ENCODE peak calls at places on chromosomes 6 and 20, in eight cellular contexts. One of them, this sample, is unnamed.

GRCh38 chr6:19812512-19813119 is 24.6 kb upstream of the ID4 start:
- DNase-seq in Peyer's patch: no peak
- DNase-seq in lower lobe of right lung: no peak
- DNase-seq in psoas muscle: no peak
- DNase-seq in neural progenitor cell: peak; percentile 47
- DNase-seq in left lung: no peak
- DNase-seq in heart left ventricle: no peak
- DNase-seq in CD8-positive, alpha-beta T cell: no peak
- DNase-seq in this sample: no peak

GRCh38 chr6:82013561-82014275 is 233.8 kb downstream of the IBTK start:
- DNase-seq in psoas muscle: no peak
- DNase-seq in lower lobe of right lung: no peak
- DNase-seq in neural progenitor cell: no peak
- DNase-seq in Peyer's patch: no peak
- DNase-seq in left lung: no peak
- DNase-seq in CD8-positive, alpha-beta T cell: no peak
- DNase-seq in heart left ventricle: peak; percentile 32
- DNase-seq in this sample: no peak

GRCh38 chr6:153084393-153084792 is 46.7 kb downstream of the RGS17 start:
- DNase-seq in heart left ventricle: no peak
- DNase-seq in psoas muscle: no peak
- DNase-seq in CD8-positive, alpha-beta T cell: no peak
- DNase-seq in lower lobe of right lung: no peak
- DNase-seq in neural progenitor cell: no peak
- DNase-seq in Peyer's patch: no peak
- DNase-seq in left lung: no peak
- DNase-seq in this sample: no peak

GRCh38 chr6:14638932-14639875 is 521.6 kb downstream of the CD83 start:
- DNase-seq in psoas muscle: peak; percentile 85
- DNase-seq in CD8-positive, alpha-beta T cell: no peak
- DNase-seq in heart left ventricle: peak; percentile 77
- DNase-seq in lower lobe of right lung: no peak
- DNase-seq in neural progenitor cell: peak; percentile 87
- DNase-seq in left lung: no peak
- DNase-seq in Peyer's patch: no peak
- DNase-seq in this sample: no peak

GRCh38 chr6:87172292-87172691 is 16.9 kb downstream of the ZNF292 start:
- DNase-seq in lower lobe of right lung: no peak
- DNase-seq in left lung: no peak
- DNase-seq in psoas muscle: no peak
- DNase-seq in Peyer's patch: no peak
- DNase-seq in CD8-positive, alpha-beta T cell: no peak
- DNase-seq in heart left ventricle: no peak
- DNase-seq in neural progenitor cell: peak; percentile 56
- DNase-seq in this sample: no peak

GRCh38 chr6:128069180-128069579 is 168.3 kb upstream of the THEMIS start:
- DNase-seq in CD8-positive, alpha-beta T cell: no peak
- DNase-seq in psoas muscle: no peak
- DNase-seq in neural progenitor cell: no peak
- DNase-seq in heart left ventricle: no peak
- DNase-seq in left lung: no peak
- DNase-seq in Peyer's patch: no peak
- DNase-seq in lower lobe of right lung: no peak
- DNase-seq in this sample: no peak

GRCh38 chr20:51861726-51862466 is 59.6 kb upstream of the SALL4 start:
- DNase-seq in CD8-positive, alpha-beta T cell: no peak
- DNase-seq in neural progenitor cell: peak; percentile 16
- DNase-seq in lower lobe of right lung: no peak
- DNase-seq in heart left ventricle: no peak
- DNase-seq in left lung: no peak
- DNase-seq in psoas muscle: no peak
- DNase-seq in Peyer's patch: no peak
- DNase-seq in this sample: no peak

GRCh38 chr6:110671447-110671846 is 143.8 kb downstream of the CDK19 start:
- DNase-seq in heart left ventricle: no peak
- DNase-seq in psoas muscle: no peak
- DNase-seq in Peyer's patch: no peak
- DNase-seq in neural progenitor cell: no peak
- DNase-seq in CD8-positive, alpha-beta T cell: no peak
- DNase-seq in lower lobe of right lung: no peak
- DNase-seq in left lung: no peak
- DNase-seq in this sample: no peak

GRCh38 chr6:5501837-5502236 is 240.5 kb downstream of the FARS2 start:
- DNase-seq in left lung: no peak
- DNase-seq in heart left ventricle: peak; percentile 29
- DNase-seq in CD8-positive, alpha-beta T cell: no peak
- DNase-seq in psoas muscle: no peak
- DNase-seq in neural progenitor cell: peak; percentile 23
- DNase-seq in Peyer's patch: no peak
- DNase-seq in lower lobe of right lung: no peak
- DNase-seq in this sample: no peak

GRCh38 chr6:163287626-163288025 is 126.9 kb upstream of the QKI start:
- DNase-seq in heart left ventricle: no peak
- DNase-seq in left lung: no peak
- DNase-seq in psoas muscle: no peak
- DNase-seq in CD8-positive, alpha-beta T cell: no peak
- DNase-seq in lower lobe of right lung: no peak
- DNase-seq in Peyer's patch: no peak
- DNase-seq in neural progenitor cell: no peak
- DNase-seq in this sample: no peak

GRCh38 chr6:45419574-45420082 is 41.9 kb upstream of the SUPT3H start:
- DNase-seq in CD8-positive, alpha-beta T cell: peak; percentile 62
- DNase-seq in neural progenitor cell: peak; percentile 82
- DNase-seq in lower lobe of right lung: peak; percentile 83
- DNase-seq in heart left ventricle: peak; percentile 52
- DNase-seq in left lung: peak; percentile 80
- DNase-seq in psoas muscle: peak; percentile 67
- DNase-seq in Peyer's patch: peak; percentile 82
- DNase-seq in this sample: peak; percentile 39

GRCh38 chr6:40387871-40388264 is 199.3 kb downstream of the LRFN2 start:
- DNase-seq in CD8-positive, alpha-beta T cell: no peak
- DNase-seq in left lung: no peak
- DNase-seq in psoas muscle: no peak
- DNase-seq in neural progenitor cell: no peak
- DNase-seq in lower lobe of right lung: no peak
- DNase-seq in heart left ventricle: no peak
- DNase-seq in Peyer's patch: no peak
- DNase-seq in this sample: no peak

GRCh38 chr20:63177134-63177784 is 38.7 kb downstream of the YTHDF1 start:
- DNase-seq in Peyer's patch: no peak
- DNase-seq in psoas muscle: peak; percentile 44
- DNase-seq in left lung: no peak
- DNase-seq in CD8-positive, alpha-beta T cell: no peak
- DNase-seq in lower lobe of right lung: no peak
- DNase-seq in neural progenitor cell: peak; percentile 86
- DNase-seq in heart left ventricle: no peak
- DNase-seq in this sample: no peak

GRCh38 chr20:19880256-19881079 is 122.4 kb downstream of the RIN2 start:
- DNase-seq in CD8-positive, alpha-beta T cell: no peak
- DNase-seq in neural progenitor cell: no peak
- DNase-seq in left lung: no peak
- DNase-seq in psoas muscle: no peak
- DNase-seq in Peyer's patch: no peak
- DNase-seq in heart left ventricle: no peak
- DNase-seq in lower lobe of right lung: no peak
- DNase-seq in this sample: no peak

GRCh38 chr6:99607416-99608036 is 893 bp downstream of the PRDM13 start:
- DNase-seq in Peyer's patch: no peak
- DNase-seq in neural progenitor cell: peak; percentile 52
- DNase-seq in left lung: no peak
- DNase-seq in CD8-positive, alpha-beta T cell: no peak
- DNase-seq in lower lobe of right lung: no peak
- DNase-seq in heart left ventricle: no peak
- DNase-seq in psoas muscle: no peak
- DNase-seq in this sample: no peak

GRCh38 chr6:33507261-33507660 is 52.9 kb downstream of the ZBTB9 start:
- DNase-seq in neural progenitor cell: no peak
- DNase-seq in heart left ventricle: no peak
- DNase-seq in left lung: no peak
- DNase-seq in CD8-positive, alpha-beta T cell: no peak
- DNase-seq in psoas muscle: no peak
- DNase-seq in lower lobe of right lung: no peak
- DNase-seq in Peyer's patch: no peak
- DNase-seq in this sample: no peak

GRCh38 chr6:95087394-95088097 is 489.8 kb upstream of the MANEA start:
- DNase-seq in lower lobe of right lung: no peak
- DNase-seq in CD8-positive, alpha-beta T cell: no peak
- DNase-seq in Peyer's patch: no peak
- DNase-seq in psoas muscle: no peak
- DNase-seq in heart left ventricle: no peak
- DNase-seq in left lung: no peak
- DNase-seq in neural progenitor cell: no peak
- DNase-seq in this sample: no peak

GRCh38 chr6:137623293-137623692 is 129.1 kb upstream of the OLIG3 start:
- DNase-seq in Peyer's patch: no peak
- DNase-seq in CD8-positive, alpha-beta T cell: no peak
- DNase-seq in neural progenitor cell: no peak
- DNase-seq in lower lobe of right lung: no peak
- DNase-seq in left lung: no peak
- DNase-seq in psoas muscle: no peak
- DNase-seq in heart left ventricle: no peak
- DNase-seq in this sample: no peak

GRCh38 chr20:60074276-60074675 is 116.1 kb downstream of the CDH26 start:
- DNase-seq in CD8-positive, alpha-beta T cell: no peak
- DNase-seq in neural progenitor cell: no peak
- DNase-seq in heart left ventricle: no peak
- DNase-seq in lower lobe of right lung: no peak
- DNase-seq in Peyer's patch: no peak
- DNase-seq in left lung: no peak
- DNase-seq in psoas muscle: no peak
- DNase-seq in this sample: no peak

GRCh38 chr6:7671076-7671475 is 54.8 kb upstream of the BMP6 start:
- DNase-seq in Peyer's patch: no peak
- DNase-seq in lower lobe of right lung: no peak
- DNase-seq in heart left ventricle: no peak
- DNase-seq in left lung: no peak
- DNase-seq in psoas muscle: no peak
- DNase-seq in CD8-positive, alpha-beta T cell: no peak
- DNase-seq in neural progenitor cell: no peak
- DNase-seq in this sample: no peak

GRCh38 chr6:36949636-36950035 is 4.9 kb upstream of the PI16 start:
- DNase-seq in heart left ventricle: no peak
- DNase-seq in neural progenitor cell: no peak
- DNase-seq in left lung: no peak
- DNase-seq in psoas muscle: no peak
- DNase-seq in CD8-positive, alpha-beta T cell: no peak
- DNase-seq in lower lobe of right lung: no peak
- DNase-seq in Peyer's patch: no peak
- DNase-seq in this sample: no peak

GRCh38 chr6:11381801-11382513 is 149.5 kb upstream of the NEDD9 start:
- DNase-seq in heart left ventricle: no peak
- DNase-seq in psoas muscle: no peak
- DNase-seq in lower lobe of right lung: peak; percentile 64
- DNase-seq in Peyer's patch: peak; percentile 88
- DNase-seq in left lung: peak; percentile 59
- DNase-seq in neural progenitor cell: no peak
- DNase-seq in CD8-positive, alpha-beta T cell: peak; percentile 64
- DNase-seq in this sample: peak; percentile 81

DNA sequence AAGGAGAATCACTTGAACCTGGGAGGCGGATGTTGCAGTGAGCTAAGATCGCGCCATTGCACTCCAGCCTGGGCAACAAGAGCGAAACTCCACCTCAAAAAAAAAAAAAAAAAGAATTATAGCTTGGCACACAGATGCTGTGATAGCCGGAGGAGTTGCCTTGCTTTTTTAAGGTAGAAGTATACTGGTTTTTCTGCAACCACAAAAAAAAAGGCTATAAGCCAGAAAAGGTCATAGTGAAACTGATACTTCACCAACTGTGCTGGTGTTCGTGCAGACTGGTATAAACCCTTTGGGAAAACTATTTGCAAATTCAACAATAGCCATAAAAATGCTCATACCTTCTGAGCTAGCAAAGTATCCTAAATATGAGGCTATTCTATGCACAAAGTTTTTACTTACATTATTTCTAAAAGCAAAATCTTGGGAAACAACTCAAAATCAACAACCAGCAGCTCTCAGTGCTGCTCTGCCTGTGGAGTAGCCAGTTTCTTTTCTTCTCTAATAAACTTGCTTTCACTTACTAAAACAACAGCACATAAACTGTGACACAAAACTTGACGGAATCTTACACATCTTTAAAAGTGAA is 44.0 kb downstream of the B4GALT5 start:
- DNase-seq in lower lobe of right lung: no peak
- DNase-seq in Peyer's patch: no peak
- DNase-seq in psoas muscle: no peak
- DNase-seq in heart left ventricle: no peak
- DNase-seq in left lung: no peak
- DNase-seq in CD8-positive, alpha-beta T cell: no peak
- DNase-seq in neural progenitor cell: no peak
- DNase-seq in this sample: no peak
- H3K4me1 ChIP-seq in lower lobe of right lung: peaks cover 74% of the 10 kb centered on the region
- H3K4me1 ChIP-seq in Peyer's patch: no peaks in the 10 kb centered on the region
- H3K4me1 ChIP-seq in psoas muscle: peaks cover 63% of the 10 kb centered on the region
- H3K4me1 ChIP-seq in heart left ventricle: peaks cover 67% of the 10 kb centered on the region
- H3K4me1 ChIP-seq in left lung: peaks cover 16% of the 10 kb centered on the region
- H3K4me1 ChIP-seq in CD8-positive, alpha-beta T cell: peaks cover 14% of the 10 kb centered on the region
- H3K4me1 ChIP-seq in neural progenitor cell: peaks cover 17% of the 10 kb centered on the region
- H3K4me1 ChIP-seq in this sample: peaks cover 40% of the 10 kb centered on the region

GRCh38 chr6:75291331-75291730 is 6.7 kb upstream of the TMEM30A start:
- DNase-seq in lower lobe of right lung: no peak
- DNase-seq in CD8-positive, alpha-beta T cell: no peak
- DNase-seq in neural progenitor cell: no peak
- DNase-seq in left lung: no peak
- DNase-seq in Peyer's patch: no peak
- DNase-seq in heart left ventricle: no peak
- DNase-seq in psoas muscle: peak; percentile 69
- DNase-seq in this sample: no peak
- H3K4me3 ChIP-seq in lower lobe of right lung: no peak overlapping the region
- H3K4me3 ChIP-seq in CD8-positive, alpha-beta T cell: no peak overlapping the region
- H3K4me3 ChIP-seq in neural progenitor cell: no peak overlapping the region
- H3K4me3 ChIP-seq in left lung: no peak overlapping the region
- H3K4me3 ChIP-seq in Peyer's patch: no peak overlapping the region
- H3K4me3 ChIP-seq in heart left ventricle: no peak overlapping the region
- H3K4me3 ChIP-seq in psoas muscle: no peak overlapping the region
- H3K4me3 ChIP-seq in this sample: no peak overlapping the region

GRCh38 chr6:154763650-154764049 is 30.4 kb downstream of the SCAF8 start:
- DNase-seq in left lung: no peak
- DNase-seq in psoas muscle: no peak
- DNase-seq in lower lobe of right lung: no peak
- DNase-seq in CD8-positive, alpha-beta T cell: no peak
- DNase-seq in neural progenitor cell: no peak
- DNase-seq in Peyer's patch: no peak
- DNase-seq in heart left ventricle: no peak
- DNase-seq in this sample: no peak
- H3K27ac ChIP-seq in left lung: no peak overlapping the region
- H3K27ac ChIP-seq in psoas muscle: no peak overlapping the region
- H3K27ac ChIP-seq in lower lobe of right lung: no peak overlapping the region
- H3K27ac ChIP-seq in CD8-positive, alpha-beta T cell: no peak overlapping the region
- H3K27ac ChIP-seq in neural progenitor cell: no peak overlapping the region
- H3K27ac ChIP-seq in Peyer's patch: no peak overlapping the region
- H3K27ac ChIP-seq in heart left ventricle: no peak overlapping the region
- H3K27ac ChIP-seq in this sample: no peak overlapping the region

DNA sequence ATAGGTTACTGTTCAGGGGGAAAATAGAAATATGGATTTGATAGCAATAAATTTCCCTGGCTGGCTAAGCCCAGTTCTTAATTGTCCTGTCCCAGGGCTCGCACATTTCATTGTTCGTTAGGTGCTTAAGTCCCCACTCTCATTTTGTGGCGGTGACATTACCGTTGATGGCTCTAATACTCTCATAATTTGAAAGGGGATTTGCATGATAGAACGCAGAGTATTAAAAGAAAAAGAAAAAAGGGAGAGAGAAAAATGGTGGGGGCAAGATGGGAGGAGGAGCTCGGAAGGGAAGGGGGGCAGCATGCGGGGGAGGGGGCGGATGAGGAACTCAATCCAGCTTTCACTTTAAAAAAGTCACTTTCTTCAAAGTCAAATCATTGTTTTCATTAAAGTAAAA is 79.1 kb upstream of the FOXP4 start:
- DNase-seq in left lung: no peak
- DNase-seq in neural progenitor cell: no peak
- DNase-seq in psoas muscle: no peak
- DNase-seq in heart left ventricle: no peak
- DNase-seq in Peyer's patch: no peak
- DNase-seq in CD8-positive, alpha-beta T cell: no peak
- DNase-seq in lower lobe of right lung: no peak
- DNase-seq in this sample: no peak
- H3K4me1 ChIP-seq in left lung: no peaks in the 10 kb centered on the region
- H3K4me1 ChIP-seq in neural progenitor cell: peaks cover 32% of the 10 kb centered on the region
- H3K4me1 ChIP-seq in psoas muscle: peaks cover 7% of the 10 kb centered on the region
- H3K4me1 ChIP-seq in heart left ventricle: peaks cover 7% of the 10 kb centered on the region
- H3K4me1 ChIP-seq in Peyer's patch: no peaks in the 10 kb centered on the region
- H3K4me1 ChIP-seq in CD8-positive, alpha-beta T cell: no peaks in the 10 kb centered on the region
- H3K4me1 ChIP-seq in lower lobe of right lung: peaks cover 10% of the 10 kb centered on the region
- H3K4me1 ChIP-seq in this sample: no peaks in the 10 kb centered on the region

This sample was measured in CD8-positive, alpha-beta memory T cell.